ENCODE peak calls at places on chromosomes 13 and 19, in six cellular contexts. M is IMR-90, H is H1, F is neuronal stem cell, G is mesenchymal stem cell, W is H9. P is an unnamed sample.

GRCh38 chr19:2034729-2035589 is 16.1 kb downstream of the MKNK2 start:
- DNase-seq in W (peak; percentile 98), G (peak; percentile 28), M (peak; percentile 8), H (peak; percentile 97), F (no peak), P (peak; percentile 86)

GRCh38 chr13:49220035-49220855 is at the start of gene MLNR:
- DNase-seq in H (peak; percentile 81), M (no peak), G (peak; percentile 29), F (peak; percentile 35), W (peak; percentile 76), P (peak; percentile 72)

GRCh38 chr13:20815469-20815868 is 41.7 kb upstream of the EEF1AKMT1 start:
- DNase-seq in W (no peak), G (peak; percentile 31), M (peak; percentile 15), F (no peak), H (no peak), P (no peak)

GRCh38 chr13:76231522-76232167 is 595.5 kb downstream of the LMO7 start:
- DNase-seq in H (no peak), F (no peak), G (peak; percentile 14), W (peak; percentile 31), M (no peak), P (no peak)

GRCh38 chr13:72403396-72404010 is 323.9 kb downstream of the MZT1 start:
- DNase-seq in H (no peak), G (no peak), M (no peak), F (no peak), W (no peak), P (no peak)

GRCh38 chr13:36553501-36553900 is 120.3 kb upstream of the SERTM1 start:
- DNase-seq in G (no peak), W (no peak), M (no peak), F (no peak), H (no peak), P (no peak)

GRCh38 chr19:31841755-31842154 is 492.5 kb upstream of the TSHZ3 start:
- DNase-seq in H (no peak), F (no peak), G (no peak), M (no peak), W (no peak), P (no peak)

GRCh38 chr13:89401209-89401810 is 1730.1 kb downstream of the SLITRK5 start:
- DNase-seq in W (no peak), M (peak; percentile 73), F (no peak), H (no peak), G (peak; percentile 90), P (peak; percentile 17)

GRCh38 chr13:69755101-69755500 is 352.5 kb upstream of the ATXN8OS start:
- DNase-seq in F (no peak), M (no peak), W (no peak), G (no peak), H (no peak), P (no peak)

GRCh38 chr19:34722353-34722752 is 11.7 kb upstream of the ZNF181 start:
- DNase-seq in F (no peak), H (no peak), G (no peak), W (no peak), M (no peak), P (no peak)

GRCh38 chr13:39110518-39111097 is 72.4 kb downstream of the NHLRC3 start:
- DNase-seq in G (no peak), W (no peak), H (no peak), F (no peak), M (no peak), P (no peak)

GRCh38 chr13:98576963-98577822 is at the start of gene STK24:
- DNase-seq in H (peak; percentile 75), M (peak; percentile 74), G (peak; percentile 92), F (peak; percentile 69), W (peak; percentile 54), P (peak; percentile 77)

GRCh38 chr19:51573331-51573730 is 2.2 kb downstream of the ZNF175 start:
- DNase-seq in G (peak; percentile 9), W (no peak), M (peak; percentile 31), H (no peak), F (no peak), P (no peak)

GRCh38 chr19:55386515-55386947 is 799 bp downstream of the RPL28 start:
- DNase-seq in M (no peak), H (no peak), W (no peak), F (no peak), G (no peak), P (no peak)

GRCh38 chr13:27360562-27360961 is 63.9 kb upstream of the GTF3A start:
- DNase-seq in W (no peak), M (peak; percentile 10), G (no peak), F (no peak), H (no peak), P (no peak)

GRCh38 chr19:57123882-57124281 is 4.1 kb downstream of the USP29 start:
- DNase-seq in G (no peak), W (no peak), M (no peak), H (no peak), F (no peak), P (no peak)

GRCh38 chr13:110234532-110234931 is 72.4 kb downstream of the COL4A1 start:
- DNase-seq in G (no peak), H (peak; percentile 13), W (no peak), F (no peak), M (no peak), P (no peak)

GRCh38 chr13:41060723-41061074 is 610 bp upstream of the WBP4 start:
- DNase-seq in W (peak; percentile 74), H (peak; percentile 90), M (no peak), G (peak; percentile 89), F (peak; percentile 90), P (peak; percentile 87)

GRCh38 chr19:8585894-8586750 is 8.9 kb upstream of the MYO1F start:
- DNase-seq in H (peak; percentile 99), M (no peak), F (peak; percentile 58), G (peak; percentile 40), W (peak; percentile 93), P (peak; percentile 89)

GRCh38 chr19:12796146-12797071 is 5.1 kb downstream of the JUNB start:
- DNase-seq in F (peak; percentile 86), W (peak; percentile 90), M (peak; percentile 81), G (peak; percentile 91), H (peak; percentile 81), P (peak; percentile 94)

GRCh38 chr19:13195678-13196077 is 45.5 kb downstream of the IER2 start:
- DNase-seq in G (no peak), W (peak; percentile 90), H (peak; percentile 86), M (no peak), F (no peak), P (peak; percentile 85)

GRCh38 chr13:109652536-109652935 is 133.8 kb downstream of the IRS2 start:
- DNase-seq in H (no peak), F (no peak), W (no peak), M (peak; percentile 16), G (peak; percentile 63), P (no peak)

GRCh38 chr19:46722004-46722380 is 5.1 kb upstream of the PRKD2 start:
- DNase-seq in H (no peak), G (no peak), M (no peak), W (no peak), F (no peak), P (no peak)

DNA sequence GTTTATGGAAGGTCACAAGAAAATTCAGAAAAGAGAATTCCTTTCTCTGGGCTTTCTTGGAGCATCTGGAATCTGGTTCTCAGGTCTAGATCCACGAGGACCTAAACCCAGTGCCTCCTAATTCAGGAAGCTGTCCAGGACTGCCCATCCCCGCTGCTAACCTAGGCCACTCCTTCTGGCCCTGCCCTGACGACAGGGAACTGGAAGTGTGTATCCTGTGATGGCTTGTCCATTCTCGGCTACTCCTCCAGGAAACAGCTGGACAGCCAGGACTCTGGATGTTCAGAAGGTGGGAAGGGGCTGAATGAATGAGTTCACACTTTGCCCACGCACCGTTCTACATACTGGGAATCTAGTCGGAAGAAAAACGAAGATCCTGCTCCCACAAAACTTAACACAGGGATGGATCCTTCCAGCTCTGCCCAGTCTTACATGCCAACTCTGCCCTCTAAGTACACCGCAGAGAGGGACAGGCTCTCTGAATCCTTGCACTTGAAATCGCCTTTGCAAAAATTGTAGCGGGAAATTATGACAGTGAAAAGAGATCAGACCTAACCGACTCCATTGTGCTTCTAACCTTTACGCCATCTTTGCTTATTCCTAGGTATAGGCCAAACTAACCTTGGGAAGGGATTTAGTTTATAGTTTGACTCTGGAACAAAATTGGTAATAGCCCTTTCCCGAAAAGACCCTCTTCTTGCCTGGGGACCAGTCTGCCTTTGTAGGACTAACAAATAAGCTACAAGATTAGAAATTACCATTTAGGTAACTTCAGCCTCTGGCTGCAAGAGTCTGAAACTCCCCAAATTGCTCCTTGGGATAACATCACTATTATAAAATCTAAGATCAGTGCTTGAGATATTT is 1.8 kb downstream of the LSM4 start:
- DNase-seq in W (no peak), F (no peak), G (no peak), M (no peak), H (no peak), P (no peak)
- H2AK5ac ChIP-seq in W (no peak overlapping the region), F (no peak overlapping the region), G (peak overlapping the region; percentile 93), M (peak overlapping the region; percentile 86), H (peak overlapping the region; percentile 75), P (no peak overlapping the region)

DNA sequence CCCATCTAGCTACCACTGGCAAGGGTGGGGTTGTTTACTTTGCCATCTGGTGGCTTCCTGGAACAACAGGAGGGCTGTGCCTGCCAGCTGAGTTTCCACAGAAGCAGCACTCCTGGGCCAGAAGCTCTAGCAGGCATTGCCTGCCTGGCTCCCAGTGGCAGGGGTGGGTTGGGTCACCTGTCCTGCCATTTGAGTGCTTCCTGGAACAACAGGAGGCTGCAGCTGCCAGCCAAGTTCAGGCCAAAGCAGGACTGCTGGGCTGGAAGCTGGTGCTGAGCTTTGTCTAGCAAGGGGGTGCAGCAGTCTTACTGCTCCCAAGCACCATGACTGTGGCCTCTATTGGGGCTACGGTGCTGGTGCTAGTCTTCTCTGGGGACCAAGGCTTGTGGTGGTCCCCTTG is 239.7 kb downstream of the MTUS2 start:
- DNase-seq in F (no peak), W (no peak), M (no peak), G (no peak), H (no peak), P (no peak)
- H2BK15ac ChIP-seq in F (no peak overlapping the region), W (no peak overlapping the region), M (no peak overlapping the region), G (no peak overlapping the region), H (no peak overlapping the region), P (no peak overlapping the region)

DNA sequence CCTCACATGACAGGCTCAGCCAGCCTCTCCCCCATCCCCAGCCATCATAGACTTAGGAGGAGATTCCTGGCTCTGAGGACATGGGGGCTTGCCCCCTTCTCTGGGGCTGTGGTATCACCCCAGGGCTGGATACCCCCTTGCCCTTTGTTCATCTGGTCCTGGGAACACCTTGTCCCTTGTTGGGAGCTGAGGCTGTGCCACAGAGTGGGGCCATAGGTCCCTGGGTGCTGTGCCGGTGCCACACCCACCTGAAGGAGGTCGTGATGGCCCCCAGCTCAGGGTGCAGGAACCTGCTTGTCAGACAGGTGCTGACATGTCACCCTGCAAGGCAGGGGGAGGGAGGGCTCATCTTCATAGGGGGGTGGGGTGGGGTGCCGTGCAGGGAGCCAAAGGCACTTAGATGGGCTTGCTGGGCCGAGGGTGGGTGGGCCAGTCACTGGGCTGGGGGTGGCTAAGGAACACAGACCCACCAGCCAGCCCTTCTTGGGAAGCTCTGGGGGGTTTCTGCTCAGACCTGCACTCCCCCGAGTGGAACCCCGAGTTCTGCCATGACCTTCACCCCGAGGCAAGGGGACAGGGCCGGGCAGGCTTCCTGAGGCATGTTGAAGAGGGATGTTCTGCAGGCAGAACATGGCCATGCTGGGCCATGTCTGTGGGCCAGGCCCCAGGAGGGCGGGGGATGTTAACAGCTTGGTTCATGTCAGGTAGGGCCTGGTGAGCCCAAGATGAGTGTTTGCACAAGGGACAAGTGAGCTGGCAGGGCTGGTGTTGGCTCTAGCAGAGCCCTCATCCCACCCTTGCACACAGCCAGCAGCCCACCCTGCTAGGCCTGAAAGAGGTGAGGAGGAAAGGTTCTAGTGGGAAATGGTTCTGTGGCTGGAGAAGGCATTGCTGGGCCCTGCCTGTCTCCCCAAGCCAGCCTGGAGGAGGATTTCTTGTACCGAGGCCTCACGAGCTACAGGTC is 28.0 kb downstream of the TSSK6 start:
- DNase-seq in W (no peak), H (no peak), M (no peak), F (no peak), G (no peak), P (no peak)
- H3K27ac ChIP-seq in W (no peak overlapping the region), H (peak overlapping the region; percentile 19), M (peak overlapping the region; percentile 3), F (peak overlapping the region; percentile 15), G (peak overlapping the region; percentile 75), P (no peak overlapping the region)

GRCh38 chr19:17758528-17758927 is 7.3 kb downstream of the FCHO1 start:
- DNase-seq in M (no peak), W (no peak), H (no peak), F (no peak), G (no peak), P (no peak)
- H2AK5ac ChIP-seq in M (no peak overlapping the region), W (no peak overlapping the region), H (peak overlapping the region; percentile 13), F (no peak overlapping the region), G (no peak overlapping the region), P (no peak overlapping the region)

P was measured in mesendoderm.